ENCODE peak calls at places on chromosomes 13 and 19, in nine cellular contexts. D is Peyer's patch; Z is hepatocyte; I is GM12878; Q is osteoblast; Y is lower lobe of right lung; V is cardiac muscle cell; F is MM.1S; G is CD8-positive, alpha-beta memory T cell. R is an unnamed sample.

GRCh38 chr13:80313668-80314278 is 27.2 kb downstream of the SPRY2 start:
- DNase-seq in G (no peak), F (no peak), Y (no peak), Z (no peak), V (no peak), D (no peak), I (no peak), Q (no peak), R (peak; percentile 49)

GRCh38 chr19:42270346-42271044 is 1.4 kb downstream of the CIC start:
- DNase-seq in I (no peak), Z (no peak), F (peak; percentile 71), Y (peak; percentile 81), D (peak; percentile 65), Q (peak; percentile 98), V (no peak), G (peak; percentile 71), R (peak; percentile 68)

GRCh38 chr19:27744926-27745844 is 1467.8 kb downstream of the UQCRFS1 start:
- DNase-seq in G (no peak), Z (no peak), V (no peak), F (no peak), Y (no peak), I (no peak), D (no peak), Q (no peak), R (no peak)

GRCh38 chr13:24502567-24503375 is 9.8 kb downstream of the PARP4 start:
- DNase-seq in Z (peak; percentile 48), G (no peak), Q (peak; percentile 91), D (no peak), F (no peak), Y (no peak), I (no peak), V (no peak), R (peak; percentile 87)

GRCh38 chr19:37332839-37333238 is 38.1 kb upstream of the ZNF527 start:
- DNase-seq in Y (no peak), V (no peak), Q (peak; percentile 3), D (no peak), G (no peak), Z (no peak), I (no peak), F (no peak), R (no peak)

GRCh38 chr13:95556981-95557380 is 4.5 kb downstream of the CLDN10 start:
- DNase-seq in G (no peak), V (no peak), Y (no peak), F (no peak), Z (no peak), I (no peak), Q (no peak), D (no peak), R (no peak)

GRCh38 chr19:5463959-5464358 is 8.7 kb downstream of the ZNRF4 start:
- DNase-seq in Q (no peak), D (no peak), Z (no peak), F (no peak), G (no peak), V (no peak), Y (no peak), I (no peak), R (no peak)

GRCh38 chr19:43777163-43777700 is 3.5 kb downstream of the KCNN4 start:
- DNase-seq in G (peak; percentile 61), F (no peak), Z (peak; percentile 28), V (no peak), D (no peak), Y (no peak), Q (peak; percentile 94), I (no peak), R (no peak)

GRCh38 chr19:10045371-10045770 is 32.1 kb downstream of the RDH8 start:
- DNase-seq in F (no peak), Z (no peak), D (no peak), G (no peak), V (no peak), I (no peak), Y (no peak), Q (no peak), R (no peak)

GRCh38 chr19:9986787-9987281 is 23.5 kb downstream of the COL5A3 start:
- DNase-seq in Q (peak; percentile 82), V (no peak), Z (no peak), Y (no peak), G (no peak), D (no peak), I (no peak), F (no peak), R (no peak)

GRCh38 chr19:35141627-35142401 is 1.2 kb upstream of the FXYD7 start:
- DNase-seq in Q (peak; percentile 60), F (no peak), Z (no peak), D (no peak), G (no peak), V (no peak), Y (no peak), I (no peak), R (no peak)

GRCh38 chr13:19155321-19155861 is 26.2 kb downstream of the TUBA3C start:
- DNase-seq in V (no peak), I (no peak), Y (no peak), Q (no peak), D (no peak), G (no peak), Z (no peak), F (peak; percentile 10), R (no peak)

GRCh38 chr19:54207908-54208783 is 7.5 kb downstream of the RPS9 start:
- DNase-seq in I (peak; percentile 84), Y (peak; percentile 88), Q (peak; percentile 73), V (no peak), Z (peak; percentile 79), G (peak; percentile 42), F (no peak), D (peak; percentile 62), R (peak; percentile 32)

GRCh38 chr19:33406521-33407139 is 33.1 kb downstream of the CEBPG start:
- DNase-seq in Q (peak; percentile 99), D (peak; percentile 65), G (peak; percentile 56), F (peak; percentile 33), I (no peak), Y (peak; percentile 80), Z (peak; percentile 79), V (peak; percentile 71), R (peak; percentile 69)

GRCh38 chr13:113845055-113845454 is 18.8 kb downstream of the GAS6 start:
- DNase-seq in G (no peak), I (no peak), D (no peak), Z (no peak), Y (no peak), V (no peak), F (no peak), Q (no peak), R (peak; percentile 62)

DNA sequence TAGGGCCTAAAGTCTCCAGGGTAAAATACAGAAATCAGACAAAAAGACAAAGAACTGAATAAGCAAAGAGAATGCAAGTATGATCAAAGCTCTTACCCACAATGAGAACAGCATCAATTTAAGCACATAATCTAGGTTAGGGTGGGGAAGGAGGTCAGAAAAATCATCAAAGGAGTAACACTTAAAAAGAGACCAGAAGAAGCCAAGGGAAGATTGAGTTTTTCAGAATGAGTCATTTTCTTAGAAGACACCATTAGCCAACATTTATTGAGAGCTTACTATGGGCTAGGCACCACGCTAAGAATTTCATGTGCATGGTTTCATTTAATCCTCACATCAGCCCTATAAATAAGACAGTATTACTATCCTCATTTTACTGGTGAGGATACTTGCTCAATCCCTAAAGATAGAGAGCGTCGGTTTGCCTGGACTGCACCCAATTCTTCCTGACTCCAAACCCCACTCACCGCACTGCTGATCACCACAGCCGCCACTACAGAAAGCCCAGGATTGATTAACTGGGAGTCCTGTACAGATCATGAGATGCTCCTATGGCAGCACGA is 1.7 kb upstream of the SHISA2 start:
- DNase-seq in F (no peak), Z (no peak), V (no peak), G (no peak), I (no peak), Y (no peak), Q (no peak), D (no peak), R (no peak)
- H3K4me3 ChIP-seq in F (no peak overlapping the region), Z (no peak overlapping the region), V (no peak overlapping the region), G (no peak overlapping the region), I (no peak overlapping the region), Y (no peak overlapping the region), Q (no peak overlapping the region), D (no peak overlapping the region), R (no peak overlapping the region)

GRCh38 chr19:7069042-7069903 is at the start of gene ZNF557:
- DNase-seq in I (peak; percentile 88), F (peak; percentile 99), D (peak; percentile 100), G (peak; percentile 99), V (peak; percentile 97), Y (peak; percentile 100), Z (peak; percentile 99), Q (peak; percentile 97), R (peak; percentile 98)
- H3K27ac ChIP-seq in I (peak within 1 kb of the TSS; percentile 84), F (peak within 1 kb of the TSS; percentile 74), D (peak within 1 kb of the TSS; percentile 71), G (peak within 1 kb of the TSS; percentile 93), V (peak within 1 kb of the TSS; percentile 20), Y (peak within 1 kb of the TSS; percentile 88), Z (peak within 1 kb of the TSS; percentile 87), Q (peak within 1 kb of the TSS; percentile 77), R (peak within 1 kb of the TSS; percentile 92)

DNA sequence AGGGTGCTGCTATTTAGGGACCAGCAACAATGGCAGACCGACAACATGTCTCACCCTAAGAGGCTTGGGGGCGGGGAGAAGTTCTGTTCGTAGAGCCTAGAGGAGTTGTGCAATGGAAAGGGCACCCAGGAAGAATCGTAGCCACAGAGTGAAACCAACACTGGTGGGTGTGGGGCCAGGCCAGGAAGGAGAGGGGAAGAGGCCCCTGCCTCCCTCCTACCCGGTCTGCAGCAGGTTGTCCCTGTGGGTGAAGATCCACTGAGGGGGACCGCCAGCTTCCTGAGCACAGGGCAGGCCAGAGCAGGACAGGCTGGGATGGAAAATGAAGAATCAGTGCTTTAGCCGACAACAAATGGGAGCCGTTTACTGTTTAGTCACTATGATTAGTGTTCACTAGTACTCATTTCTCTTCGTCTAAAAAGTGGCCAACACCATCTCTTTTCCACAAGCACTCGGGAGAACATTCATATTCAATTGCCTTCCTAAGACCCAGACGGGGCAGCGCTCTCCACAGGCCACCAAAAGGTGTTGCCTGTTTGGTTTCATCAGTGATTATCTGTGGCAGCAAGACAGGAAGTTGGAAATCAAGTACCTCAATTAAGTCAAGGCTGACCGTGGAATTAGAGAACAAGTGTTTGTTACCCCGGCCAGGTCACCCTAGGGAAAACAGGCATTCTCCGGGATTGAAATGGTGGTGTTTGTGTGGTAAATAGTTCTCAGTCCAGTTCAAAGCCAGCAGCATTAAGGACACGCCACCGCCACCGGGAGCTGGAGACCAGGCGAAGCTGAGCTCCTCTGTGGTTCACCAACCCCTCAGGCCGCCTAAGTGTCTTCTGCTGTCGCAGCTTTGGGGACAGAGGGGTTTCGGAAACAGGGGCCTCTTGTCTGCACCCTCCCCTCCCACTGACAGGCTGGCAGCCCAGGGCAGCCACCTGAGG is 1.0 kb upstream of the ATP11A start:
- DNase-seq in I (no peak), Z (no peak), Y (peak; percentile 89), D (peak; percentile 41), V (peak; percentile 62), Q (peak; percentile 94), G (peak; percentile 14), F (no peak), R (no peak)
- H3K4me1 ChIP-seq in I (peaks cover 22% of the 10 kb centered on the region), Z (peaks cover 25% of the 10 kb centered on the region), Y (peaks cover 50% of the 10 kb centered on the region), D (no peaks in the 10 kb centered on the region), V (peaks cover 10% of the 10 kb centered on the region), Q (peaks cover 9% of the 10 kb centered on the region), G (peaks cover 39% of the 10 kb centered on the region), F (peaks cover 14% of the 10 kb centered on the region), R (peaks cover 5% of the 10 kb centered on the region)

DNA sequence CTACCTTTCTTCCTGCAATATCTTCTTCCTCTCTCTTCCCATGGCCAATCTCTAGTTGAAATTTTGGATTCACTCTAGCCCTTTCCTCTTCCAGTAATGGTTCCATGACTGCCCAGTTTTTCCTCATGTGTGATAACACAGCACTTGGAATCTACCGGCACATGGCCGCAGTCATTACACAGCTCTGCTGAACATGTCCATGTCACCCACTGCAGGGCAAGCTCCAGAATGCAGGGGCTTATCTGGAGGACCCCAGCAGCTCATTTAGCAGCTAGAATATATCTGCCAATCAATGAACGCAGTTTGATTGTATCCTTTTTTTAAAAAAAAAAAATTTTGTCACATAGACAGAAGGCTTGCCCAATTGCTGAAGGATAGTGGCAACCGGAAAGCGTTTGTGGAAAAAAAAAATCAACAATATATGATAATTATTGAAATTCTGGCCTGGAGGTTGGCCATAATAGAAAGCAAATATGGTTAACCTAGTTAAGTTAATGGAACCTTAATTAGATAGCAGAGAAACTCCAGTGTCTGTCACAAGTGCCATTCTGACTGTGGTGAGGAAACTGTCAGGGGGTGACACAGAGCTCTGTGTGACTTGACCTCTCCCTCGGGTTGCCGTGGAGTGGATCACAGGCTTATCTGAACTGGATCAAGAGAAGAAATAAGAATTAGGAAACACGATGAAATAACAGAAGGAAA is 426.7 kb downstream of the LIG4 start:
- DNase-seq in G (no peak), Z (no peak), I (no peak), D (no peak), V (no peak), Q (no peak), F (no peak), Y (no peak), R (no peak)
- H3K4me3 ChIP-seq in G (no peak overlapping the region), Z (no peak overlapping the region), I (no peak overlapping the region), D (no peak overlapping the region), V (no peak overlapping the region), Q (no peak overlapping the region), F (no peak overlapping the region), Y (no peak overlapping the region), R (no peak overlapping the region)

R was measured in small intestine.